ENCODE peak calls at places on chromosomes 16 and 17, in five cellular contexts. A is HL-60, K is tibial nerve, U is dorsolateral prefrontal cortex, W is bronchial epithelial cell. I is an unnamed sample.

GRCh38 chr17:17844500-17844899 is 7.7 kb upstream of the SREBF1 start:
- DNase-seq in U (peak), K (no peak), W (no peak), A (no peak), I (no peak)

GRCh38 chr16:85902366-85903155 is 3.6 kb downstream of the IRF8 start:
- DNase-seq in U (no peak), A (no peak), K (no peak), W (no peak), I (no peak)

GRCh38 chr17:205176-205538 is 23.7 kb upstream of the DOC2B start:
- DNase-seq in U (peak), K (no peak), W (no peak), A (no peak), I (no peak)

GRCh38 chr17:75552847-75553552 is 27.5 kb downstream of the LLGL2 start:
- DNase-seq in A (no peak), U (no peak), W (no peak), K (no peak), I (no peak)

GRCh38 chr17:78133179-78133951 is 2.8 kb downstream of the TMC8 start:
- DNase-seq in A (no peak), K (no peak), U (no peak), W (no peak), I (no peak)

GRCh38 chr16:89134269-89134668 is 37.3 kb upstream of the CDH15 start:
- DNase-seq in K (no peak), W (no peak), U (no peak), A (no peak), I (no peak)

GRCh38 chr17:60134396-60135159 is 15.2 kb upstream of the CA4 start:
- DNase-seq in W (no peak), U (no peak), K (no peak), A (no peak), I (peak)

GRCh38 chr17:80106751-80107150 is 5.4 kb downstream of the GAA start:
- DNase-seq in W (no peak), A (no peak), U (no peak), K (no peak), I (no peak)

GRCh38 chr17:66337866-66338472 is 35.6 kb downstream of the PRKCA start:
- DNase-seq in W (no peak), U (no peak), A (no peak), K (no peak), I (no peak)

GRCh38 chr16:782766-783403 is 5.3 kb downstream of the RPUSD1 start:
- DNase-seq in K (no peak), U (no peak), W (peak), A (no peak), I (peak)

GRCh38 chr16:84868328-84868727 is 48.5 kb downstream of the CRISPLD2 start:
- DNase-seq in A (no peak), W (no peak), K (no peak), U (no peak), I (no peak)

GRCh38 chr16:52191533-52192134 is 355.3 kb downstream of the TOX3 start:
- DNase-seq in U (peak), A (peak), K (peak), W (peak), I (peak)

GRCh38 chr17:34364741-34365140 is 1.7 kb upstream of the CCL1 start:
- DNase-seq in K (no peak), W (no peak), U (no peak), A (no peak), I (no peak)

GRCh38 chr16:87579691-87580090 is 22.6 kb upstream of the JPH3 start:
- DNase-seq in K (no peak), W (no peak), A (no peak), U (no peak), I (no peak)

GRCh38 chr16:87578531-87578930 is 23.8 kb upstream of the JPH3 start:
- DNase-seq in K (no peak), U (no peak), A (no peak), W (no peak), I (no peak)

GRCh38 chr16:87575027-87575804 is 27.1 kb upstream of the JPH3 start:
- DNase-seq in W (no peak), U (no peak), K (no peak), A (no peak), I (no peak)

GRCh38 chr16:87572959-87573358 is 29.3 kb upstream of the JPH3 start:
- DNase-seq in K (no peak), U (no peak), W (no peak), A (no peak), I (no peak)

DNA sequence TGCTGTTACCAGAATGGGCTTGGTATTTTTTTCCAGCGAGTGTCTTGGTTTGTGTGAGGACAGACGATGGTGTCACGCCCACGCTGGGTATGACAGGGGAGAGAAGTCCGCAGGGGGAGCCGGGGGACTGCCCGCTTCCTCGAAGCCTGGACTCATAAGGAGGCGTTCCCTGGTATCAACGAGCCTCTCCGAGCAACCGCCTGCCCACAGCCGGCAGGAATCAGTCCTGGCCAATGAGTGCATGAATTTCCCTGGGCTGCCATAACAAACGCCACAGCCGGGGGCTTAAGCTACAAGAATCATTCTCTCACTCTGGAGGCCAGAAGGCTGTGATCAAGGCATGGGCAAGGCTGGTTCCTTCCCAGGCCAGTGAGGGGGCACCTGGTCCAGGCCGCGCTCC is 26.1 kb upstream of the JPH3 start:
- DNase-seq in W (no peak), A (no peak), K (no peak), U (no peak), I (no peak)
- H3K4me3 ChIP-seq in W (no peak), A (no peak), K (no peak), U (no peak), I (no peak)

GRCh38 chr17:3038941-3039340 is 24.5 kb downstream of the OR1D5 start:
- DNase-seq in W (no peak), A (no peak), U (no peak), K (no peak), I (no peak)

GRCh38 chr17:3039748-3040147 is 23.7 kb downstream of the OR1D5 start:
- DNase-seq in K (no peak), A (peak), W (no peak), U (no peak), I (no peak)

GRCh38 chr17:3040882-3041281 is 22.5 kb downstream of the OR1D5 start:
- DNase-seq in U (no peak), W (no peak), A (no peak), K (no peak), I (no peak)

GRCh38 chr17:3046753-3047152 is 16.7 kb downstream of the OR1D5 start:
- DNase-seq in A (no peak), U (no peak), W (no peak), K (no peak), I (no peak)

DNA sequence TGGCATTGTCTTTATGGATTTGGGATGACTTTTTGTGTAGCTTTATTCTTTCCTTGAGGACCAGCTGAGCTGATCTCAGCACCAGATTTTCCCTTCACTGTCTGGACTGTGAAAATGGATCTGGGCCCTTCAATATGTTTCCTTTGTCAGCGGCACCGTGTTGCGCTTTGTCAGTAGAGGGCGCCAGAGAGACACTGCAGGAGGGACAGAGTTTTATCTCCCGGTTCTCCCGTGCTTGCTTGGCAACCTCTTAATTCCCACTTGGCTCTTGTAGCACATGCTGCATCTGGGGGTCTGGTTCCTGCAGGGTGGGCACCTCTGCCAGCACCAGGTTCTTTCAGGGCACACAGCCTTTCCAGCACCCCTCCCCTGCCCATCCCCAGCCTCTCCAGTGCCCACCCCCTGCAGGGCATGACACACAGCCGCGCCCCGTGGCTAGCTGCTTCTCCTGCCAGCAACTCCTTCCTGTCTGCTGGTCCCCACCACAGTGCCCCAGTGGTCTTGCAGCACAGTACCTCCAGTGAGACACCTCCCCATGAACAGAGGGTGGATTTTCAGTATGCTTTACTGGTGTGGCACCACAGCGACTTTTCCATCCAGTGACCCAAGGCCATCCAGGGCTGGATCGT is 19.6 kb downstream of the OR1D5 start:
- DNase-seq in K (no peak), U (no peak), A (no peak), W (no peak), I (no peak)
- TF ChIP-seq CTCF in K (no peak), U (no peak), A (no peak), W (no peak), I (peak)

DNA sequence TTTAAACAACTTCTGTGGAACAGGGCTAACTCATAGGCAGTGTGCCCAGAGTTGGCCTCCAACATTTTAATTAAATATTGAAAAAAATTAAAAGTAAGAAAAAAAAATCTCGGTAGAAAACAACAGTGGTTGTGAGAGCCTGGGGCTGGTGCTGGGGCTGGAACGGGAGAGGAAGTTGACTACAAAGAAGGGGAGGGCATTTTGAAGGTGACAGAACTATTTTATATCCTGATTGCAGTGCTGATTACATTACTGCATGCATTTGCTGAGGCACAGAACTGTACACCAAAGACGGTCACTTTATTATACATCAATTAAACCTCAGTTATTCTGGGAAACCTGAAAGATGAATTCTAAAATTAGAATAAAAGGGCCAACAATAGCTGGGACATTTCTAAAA is 142.5 kb downstream of the PARN start:
- DNase-seq in W (no peak), A (no peak), U (no peak), K (no peak), I (no peak)
- H3K4me3 ChIP-seq in W (no peak), A (no peak), U (peak), K (peak), I (no peak)

DNA sequence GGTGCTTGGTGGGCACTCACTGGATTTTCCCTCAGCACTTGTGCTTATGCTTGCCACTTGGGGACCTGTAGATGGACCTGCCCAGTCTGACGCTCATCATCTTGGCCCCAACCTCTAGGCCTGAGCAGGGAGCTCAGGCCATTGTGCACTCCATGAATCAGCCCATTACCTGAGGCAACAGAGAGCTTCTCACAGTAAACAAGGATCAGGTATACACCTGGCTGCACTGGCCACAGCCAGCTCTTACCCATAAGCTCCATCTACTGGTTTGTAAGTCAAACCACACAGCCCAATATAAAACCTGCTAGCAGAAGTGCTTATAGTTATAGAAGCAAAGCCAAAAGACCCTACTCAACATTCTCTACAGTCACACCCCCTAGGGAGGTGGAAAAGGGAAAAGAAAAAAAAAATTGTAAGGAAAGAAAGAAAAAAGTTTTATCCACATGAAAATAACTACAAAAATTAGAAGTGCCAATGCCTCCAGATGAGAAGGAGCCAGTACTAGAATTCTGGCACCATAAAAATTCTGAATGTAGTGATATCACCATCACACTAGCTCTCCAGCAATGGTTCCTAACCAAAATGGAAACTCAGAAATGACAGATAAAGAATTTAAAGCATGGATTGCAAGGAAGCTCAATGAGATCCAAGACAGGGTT is 87.8 kb upstream of the CDH5 start:
- DNase-seq in A (no peak), W (peak), K (no peak), U (no peak), I (peak)
- TF ChIP-seq CTCF in A (no peak), W (peak), K (no peak), U (no peak), I (peak)

I was measured in epithelial cell of esophagus.